ENCODE peak calls at places on chromosome 4, in seven cellular contexts. One of them, this sample, is unnamed.

GRCh38 chr4:181261279-181261678 is 981.9 kb upstream of the TENM3 start:
- DNase-seq in frontal cortex: no peak
- DNase-seq in AG08396: no peak
- DNase-seq in sciatic nerve: no peak
- DNase-seq in amniotic stem cell: peak; percentile 7
- DNase-seq in NCI-H1092: no peak
- DNase-seq in nephron progenitor cell: no peak
- DNase-seq in this sample: no peak

GRCh38 chr4:154073107-154073817 is 284.4 kb upstream of the SFRP2 start:
- DNase-seq in frontal cortex: no peak
- DNase-seq in AG08396: no peak
- DNase-seq in sciatic nerve: no peak
- DNase-seq in amniotic stem cell: peak; percentile 57
- DNase-seq in NCI-H1092: no peak
- DNase-seq in nephron progenitor cell: no peak
- DNase-seq in this sample: no peak

GRCh38 chr4:144174401-144175067 is 34.0 kb upstream of the GYPA start:
- DNase-seq in frontal cortex: peak; percentile 42
- DNase-seq in AG08396: peak; percentile 45
- DNase-seq in sciatic nerve: no peak
- DNase-seq in amniotic stem cell: peak; percentile 53
- DNase-seq in NCI-H1092: no peak
- DNase-seq in nephron progenitor cell: no peak
- DNase-seq in this sample: no peak

GRCh38 chr4:165631208-165631894 is 241.7 kb upstream of the TLL1 start:
- DNase-seq in frontal cortex: no peak
- DNase-seq in AG08396: no peak
- DNase-seq in sciatic nerve: no peak
- DNase-seq in amniotic stem cell: no peak
- DNase-seq in NCI-H1092: peak; percentile 58
- DNase-seq in nephron progenitor cell: no peak
- DNase-seq in this sample: no peak

GRCh38 chr4:87011340-87012034 is 76.7 kb downstream of the AFF1 start:
- DNase-seq in frontal cortex: no peak
- DNase-seq in AG08396: peak; percentile 50
- DNase-seq in sciatic nerve: no peak
- DNase-seq in amniotic stem cell: peak; percentile 79
- DNase-seq in NCI-H1092: no peak
- DNase-seq in nephron progenitor cell: no peak
- DNase-seq in this sample: peak; percentile 68

GRCh38 chr4:54231419-54232150 is 2.5 kb downstream of the PDGFRA start:
- DNase-seq in frontal cortex: no peak
- DNase-seq in AG08396: peak; percentile 70
- DNase-seq in sciatic nerve: peak; percentile 76
- DNase-seq in amniotic stem cell: no peak
- DNase-seq in NCI-H1092: no peak
- DNase-seq in nephron progenitor cell: peak; percentile 74
- DNase-seq in this sample: no peak

GRCh38 chr4:39118034-39118658 is 56.1 kb downstream of the KLHL5 start:
- DNase-seq in frontal cortex: no peak
- DNase-seq in AG08396: no peak
- DNase-seq in sciatic nerve: no peak
- DNase-seq in amniotic stem cell: no peak
- DNase-seq in NCI-H1092: no peak
- DNase-seq in nephron progenitor cell: no peak
- DNase-seq in this sample: no peak

GRCh38 chr4:137432431-137432830 is 99.9 kb downstream of the PCDH18 start:
- DNase-seq in frontal cortex: no peak
- DNase-seq in AG08396: no peak
- DNase-seq in sciatic nerve: no peak
- DNase-seq in amniotic stem cell: no peak
- DNase-seq in NCI-H1092: no peak
- DNase-seq in nephron progenitor cell: no peak
- DNase-seq in this sample: no peak

GRCh38 chr4:54550415-54551171 is 107.2 kb upstream of the KIT start:
- DNase-seq in frontal cortex: no peak
- DNase-seq in AG08396: peak; percentile 43
- DNase-seq in sciatic nerve: no peak
- DNase-seq in amniotic stem cell: peak; percentile 22
- DNase-seq in NCI-H1092: no peak
- DNase-seq in nephron progenitor cell: no peak
- DNase-seq in this sample: no peak

GRCh38 chr4:23324291-23324690 is 565.6 kb downstream of the PPARGC1A start:
- DNase-seq in frontal cortex: no peak
- DNase-seq in AG08396: no peak
- DNase-seq in sciatic nerve: no peak
- DNase-seq in amniotic stem cell: no peak
- DNase-seq in NCI-H1092: no peak
- DNase-seq in nephron progenitor cell: no peak
- DNase-seq in this sample: no peak